ENCODE peak calls at places on chromosomes 12 and 14, in five cellular contexts. Q, Y, F, K and G are unnamed samples.

GRCh38 chr12:113407931-113408585 is 4.4 kb upstream of the SDS start:
- DNase-seq in Q (peak), Y (no peak), F (no peak), K (no peak), G (no peak)

GRCh38 chr14:88166616-88167015 is 156.5 kb downstream of the KCNK10 start:
- DNase-seq in Q (peak), Y (no peak), F (no peak), K (no peak), G (no peak)

GRCh38 chr14:60631842-60632241 is 17.4 kb downstream of the SIX1 start:
- DNase-seq in Q (no peak), Y (no peak), F (no peak), K (no peak), G (no peak)

GRCh38 chr12:29762637-29763300 is 21.0 kb downstream of the TMTC1 start:
- DNase-seq in Q (no peak), Y (no peak), F (peak), K (no peak), G (no peak)

GRCh38 chr12:9951026-9951652 is 19.0 kb upstream of the CLEC2A start:
- DNase-seq in Q (peak), Y (peak), F (no peak), K (peak), G (no peak)

GRCh38 chr14:75315143-75315542 is 36.5 kb downstream of the FOS start:
- DNase-seq in Q (peak), Y (no peak), F (no peak), K (no peak), G (peak)

GRCh38 chr12:55652352-55652751 is 15.7 kb downstream of the OR10P1 start:
- DNase-seq in Q (no peak), Y (no peak), F (no peak), K (no peak), G (no peak)

GRCh38 chr12:106873983-106874382 is 81.7 kb upstream of the TMEM263 start:
- DNase-seq in Q (no peak), Y (no peak), F (no peak), K (no peak), G (no peak)

GRCh38 chr12:12449533-12450025 is 92.7 kb downstream of the BORCS5 start:
- DNase-seq in Q (no peak), Y (no peak), F (no peak), K (no peak), G (no peak)

GRCh38 chr12:78636253-78636855 is 228.2 kb upstream of the SYT1 start:
- DNase-seq in Q (no peak), Y (no peak), F (no peak), K (no peak), G (no peak)

GRCh38 chr12:120798696-120799095 is 73.1 kb downstream of the ACADS start:
- DNase-seq in Q (no peak), Y (no peak), F (no peak), K (no peak), G (no peak)

GRCh38 chr14:61226015-61226654 is 55.0 kb downstream of the TMEM30B start:
- DNase-seq in Q (no peak), Y (no peak), F (no peak), K (no peak), G (no peak)

GRCh38 chr12:66744956-66745383 is 66.1 kb upstream of the GRIP1 start:
- DNase-seq in Q (no peak), Y (no peak), F (no peak), K (no peak), G (no peak)

GRCh38 chr14:33026850-33027420 is 88.3 kb downstream of the NPAS3 start:
- DNase-seq in Q (peak), Y (no peak), F (no peak), K (no peak), G (peak)

GRCh38 chr12:103955811-103956514 is 9.7 kb upstream of the TDG start:
- DNase-seq in Q (no peak), Y (no peak), F (no peak), K (no peak), G (no peak)

GRCh38 chr12:123293178-123293760 is 21.6 kb upstream of the CDK2AP1 start:
- DNase-seq in Q (no peak), Y (no peak), F (no peak), K (no peak), G (no peak)

GRCh38 chr12:18258929-18259328 is 2.4 kb upstream of the PIK3C2G start:
- DNase-seq in Q (no peak), Y (no peak), F (no peak), K (no peak), G (no peak)

GRCh38 chr14:87097021-87097420 is 896.0 kb downstream of the GALC start:
- DNase-seq in Q (no peak), Y (no peak), F (no peak), K (no peak), G (no peak)

GRCh38 chr12:56280849-56281248 is 14.1 kb downstream of the COQ10A start:
- DNase-seq in Q (no peak), Y (no peak), F (no peak), K (no peak), G (no peak)